ENCODE peak calls at places on chromosomes 7 and 10, in ten cellular contexts. One of them, this sample, is unnamed.

GRCh38 chr7:83861-84632 is 108.3 kb upstream of the FAM20C start:
- DNase-seq in naive thymus-derived CD4-positive, alpha-beta T cell: no peak
- DNase-seq in cardiac muscle cell: no peak
- DNase-seq in Peyer's patch: no peak
- DNase-seq in lung: no peak
- DNase-seq in aorta: no peak
- DNase-seq in CD4-positive, CD25-positive, alpha-beta regulatory T cell: no peak
- DNase-seq in body of pancreas: peak; percentile 4
- DNase-seq in CD4-positive, alpha-beta T cell: no peak
- DNase-seq in SK-N-MC: no peak
- DNase-seq in this sample: no peak

GRCh38 chr10:131649609-131650008 is 251.2 kb upstream of the PPP2R2D start:
- DNase-seq in aorta: no peak
- DNase-seq in CD4-positive, alpha-beta T cell: no peak
- DNase-seq in lung: no peak
- DNase-seq in cardiac muscle cell: no peak
- DNase-seq in body of pancreas: peak; percentile 53
- DNase-seq in Peyer's patch: no peak
- DNase-seq in CD4-positive, CD25-positive, alpha-beta regulatory T cell: no peak
- DNase-seq in naive thymus-derived CD4-positive, alpha-beta T cell: no peak
- DNase-seq in SK-N-MC: no peak
- DNase-seq in this sample: no peak

GRCh38 chr7:134444198-134444960 is 14.5 kb downstream of the AKR1B1 start:
- DNase-seq in cardiac muscle cell: no peak
- DNase-seq in SK-N-MC: no peak
- DNase-seq in body of pancreas: no peak
- DNase-seq in CD4-positive, alpha-beta T cell: no peak
- DNase-seq in lung: no peak
- DNase-seq in naive thymus-derived CD4-positive, alpha-beta T cell: no peak
- DNase-seq in Peyer's patch: no peak
- DNase-seq in CD4-positive, CD25-positive, alpha-beta regulatory T cell: no peak
- DNase-seq in aorta: no peak
- DNase-seq in this sample: no peak

GRCh38 chr10:126561499-126562208 is 108.8 kb downstream of the C10orf90 start:
- DNase-seq in CD4-positive, CD25-positive, alpha-beta regulatory T cell: no peak
- DNase-seq in SK-N-MC: no peak
- DNase-seq in body of pancreas: no peak
- DNase-seq in Peyer's patch: no peak
- DNase-seq in aorta: no peak
- DNase-seq in lung: no peak
- DNase-seq in naive thymus-derived CD4-positive, alpha-beta T cell: no peak
- DNase-seq in CD4-positive, alpha-beta T cell: no peak
- DNase-seq in cardiac muscle cell: peak; percentile 64
- DNase-seq in this sample: no peak

GRCh38 chr10:127874966-127875765 is 17.6 kb downstream of the CLRN3 start:
- DNase-seq in cardiac muscle cell: no peak
- DNase-seq in body of pancreas: no peak
- DNase-seq in SK-N-MC: no peak
- DNase-seq in CD4-positive, alpha-beta T cell: no peak
- DNase-seq in Peyer's patch: peak; percentile 8
- DNase-seq in CD4-positive, CD25-positive, alpha-beta regulatory T cell: no peak
- DNase-seq in aorta: no peak
- DNase-seq in naive thymus-derived CD4-positive, alpha-beta T cell: no peak
- DNase-seq in lung: no peak
- DNase-seq in this sample: no peak

GRCh38 chr7:148738737-148739535 is 40.2 kb downstream of the CUL1 start:
- DNase-seq in cardiac muscle cell: no peak
- DNase-seq in CD4-positive, CD25-positive, alpha-beta regulatory T cell: no peak
- DNase-seq in lung: no peak
- DNase-seq in body of pancreas: no peak
- DNase-seq in Peyer's patch: no peak
- DNase-seq in naive thymus-derived CD4-positive, alpha-beta T cell: no peak
- DNase-seq in CD4-positive, alpha-beta T cell: no peak
- DNase-seq in SK-N-MC: no peak
- DNase-seq in aorta: no peak
- DNase-seq in this sample: no peak

GRCh38 chr7:122802211-122802833 is 83.9 kb downstream of the CADPS2 start:
- DNase-seq in naive thymus-derived CD4-positive, alpha-beta T cell: no peak
- DNase-seq in aorta: no peak
- DNase-seq in Peyer's patch: no peak
- DNase-seq in CD4-positive, CD25-positive, alpha-beta regulatory T cell: no peak
- DNase-seq in cardiac muscle cell: no peak
- DNase-seq in SK-N-MC: peak; percentile 48
- DNase-seq in body of pancreas: peak; percentile 32
- DNase-seq in CD4-positive, alpha-beta T cell: no peak
- DNase-seq in lung: no peak
- DNase-seq in this sample: no peak

GRCh38 chr7:37216156-37216839 is 232.4 kb downstream of the ELMO1 start:
- DNase-seq in CD4-positive, CD25-positive, alpha-beta regulatory T cell: no peak
- DNase-seq in CD4-positive, alpha-beta T cell: no peak
- DNase-seq in Peyer's patch: no peak
- DNase-seq in aorta: no peak
- DNase-seq in SK-N-MC: no peak
- DNase-seq in lung: no peak
- DNase-seq in naive thymus-derived CD4-positive, alpha-beta T cell: no peak
- DNase-seq in cardiac muscle cell: no peak
- DNase-seq in body of pancreas: no peak
- DNase-seq in this sample: no peak

GRCh38 chr7:64876792-64877713 is 26.0 kb upstream of the ZNF273 start:
- DNase-seq in SK-N-MC: no peak
- DNase-seq in naive thymus-derived CD4-positive, alpha-beta T cell: peak; percentile 55
- DNase-seq in body of pancreas: peak; percentile 77
- DNase-seq in cardiac muscle cell: peak; percentile 76
- DNase-seq in aorta: peak; percentile 75
- DNase-seq in CD4-positive, alpha-beta T cell: peak; percentile 30
- DNase-seq in CD4-positive, CD25-positive, alpha-beta regulatory T cell: peak; percentile 34
- DNase-seq in lung: peak; percentile 61
- DNase-seq in Peyer's patch: no peak
- DNase-seq in this sample: peak; percentile 66

GRCh38 chr10:54800677-54801480 is at the start of gene PCDH15:
- DNase-seq in naive thymus-derived CD4-positive, alpha-beta T cell: no peak
- DNase-seq in Peyer's patch: no peak
- DNase-seq in CD4-positive, alpha-beta T cell: no peak
- DNase-seq in body of pancreas: peak; percentile 38
- DNase-seq in SK-N-MC: no peak
- DNase-seq in cardiac muscle cell: peak; percentile 72
- DNase-seq in lung: no peak
- DNase-seq in aorta: no peak
- DNase-seq in CD4-positive, CD25-positive, alpha-beta regulatory T cell: no peak
- DNase-seq in this sample: no peak

GRCh38 chr7:137081276-137081675 is 212.8 kb downstream of the CHRM2 start:
- DNase-seq in CD4-positive, alpha-beta T cell: no peak
- DNase-seq in CD4-positive, CD25-positive, alpha-beta regulatory T cell: no peak
- DNase-seq in aorta: no peak
- DNase-seq in body of pancreas: no peak
- DNase-seq in naive thymus-derived CD4-positive, alpha-beta T cell: no peak
- DNase-seq in cardiac muscle cell: no peak
- DNase-seq in SK-N-MC: no peak
- DNase-seq in Peyer's patch: no peak
- DNase-seq in lung: no peak
- DNase-seq in this sample: no peak

GRCh38 chr10:51014680-51015425 is 59.4 kb upstream of the PRKG1 start:
- DNase-seq in CD4-positive, CD25-positive, alpha-beta regulatory T cell: no peak
- DNase-seq in SK-N-MC: no peak
- DNase-seq in naive thymus-derived CD4-positive, alpha-beta T cell: no peak
- DNase-seq in cardiac muscle cell: no peak
- DNase-seq in lung: no peak
- DNase-seq in body of pancreas: no peak
- DNase-seq in Peyer's patch: no peak
- DNase-seq in aorta: no peak
- DNase-seq in CD4-positive, alpha-beta T cell: no peak
- DNase-seq in this sample: no peak
- H3K27ac ChIP-seq in CD4-positive, CD25-positive, alpha-beta regulatory T cell: no peak overlapping the region
- H3K27ac ChIP-seq in SK-N-MC: no peak overlapping the region
- H3K27ac ChIP-seq in naive thymus-derived CD4-positive, alpha-beta T cell: no peak overlapping the region
- H3K27ac ChIP-seq in cardiac muscle cell: no peak overlapping the region
- H3K27ac ChIP-seq in lung: no peak overlapping the region
- H3K27ac ChIP-seq in body of pancreas: no peak overlapping the region
- H3K27ac ChIP-seq in Peyer's patch: no peak overlapping the region
- H3K27ac ChIP-seq in aorta: no peak overlapping the region
- H3K27ac ChIP-seq in CD4-positive, alpha-beta T cell: no peak overlapping the region
- H3K27ac ChIP-seq in this sample: no peak overlapping the region

GRCh38 chr7:140876519-140877248 is 48.0 kb downstream of the BRAF start:
- DNase-seq in Peyer's patch: no peak
- DNase-seq in naive thymus-derived CD4-positive, alpha-beta T cell: no peak
- DNase-seq in CD4-positive, alpha-beta T cell: no peak
- DNase-seq in lung: no peak
- DNase-seq in cardiac muscle cell: no peak
- DNase-seq in aorta: no peak
- DNase-seq in body of pancreas: no peak
- DNase-seq in SK-N-MC: no peak
- DNase-seq in CD4-positive, CD25-positive, alpha-beta regulatory T cell: no peak
- DNase-seq in this sample: no peak
- H3K9me3 ChIP-seq in Peyer's patch: no peaks in the 10 kb centered on the region
- H3K9me3 ChIP-seq in naive thymus-derived CD4-positive, alpha-beta T cell: no peaks in the 10 kb centered on the region
- H3K9me3 ChIP-seq in CD4-positive, alpha-beta T cell: no peaks in the 10 kb centered on the region
- H3K9me3 ChIP-seq in lung: no peaks in the 10 kb centered on the region
- H3K9me3 ChIP-seq in cardiac muscle cell: no peaks in the 10 kb centered on the region
- H3K9me3 ChIP-seq in aorta: no peaks in the 10 kb centered on the region
- H3K9me3 ChIP-seq in body of pancreas: no peaks in the 10 kb centered on the region
- H3K9me3 ChIP-seq in SK-N-MC: no peaks in the 10 kb centered on the region
- H3K9me3 ChIP-seq in CD4-positive, CD25-positive, alpha-beta regulatory T cell: no peaks in the 10 kb centered on the region
- H3K9me3 ChIP-seq in this sample: no peaks in the 10 kb centered on the region

GRCh38 chr7:77944183-77945182 is 145.9 kb downstream of the PHTF2 start:
- DNase-seq in SK-N-MC: no peak
- DNase-seq in body of pancreas: no peak
- DNase-seq in cardiac muscle cell: no peak
- DNase-seq in CD4-positive, alpha-beta T cell: no peak
- DNase-seq in naive thymus-derived CD4-positive, alpha-beta T cell: no peak
- DNase-seq in Peyer's patch: no peak
- DNase-seq in lung: no peak
- DNase-seq in CD4-positive, CD25-positive, alpha-beta regulatory T cell: no peak
- DNase-seq in aorta: no peak
- DNase-seq in this sample: no peak
- H3K27ac ChIP-seq in SK-N-MC: no peak overlapping the region
- H3K27ac ChIP-seq in body of pancreas: no peak overlapping the region
- H3K27ac ChIP-seq in cardiac muscle cell: peak overlapping the region; percentile 32
- H3K27ac ChIP-seq in CD4-positive, alpha-beta T cell: no peak overlapping the region
- H3K27ac ChIP-seq in naive thymus-derived CD4-positive, alpha-beta T cell: no peak overlapping the region
- H3K27ac ChIP-seq in Peyer's patch: no peak overlapping the region
- H3K27ac ChIP-seq in lung: no peak overlapping the region
- H3K27ac ChIP-seq in CD4-positive, CD25-positive, alpha-beta regulatory T cell: no peak overlapping the region
- H3K27ac ChIP-seq in aorta: no peak overlapping the region
- H3K27ac ChIP-seq in this sample: no peak overlapping the region

GRCh38 chr7:155309021-155309338 is 11.3 kb downstream of the INSIG1 start:
- DNase-seq in SK-N-MC: no peak
- DNase-seq in Peyer's patch: no peak
- DNase-seq in lung: no peak
- DNase-seq in body of pancreas: no peak
- DNase-seq in cardiac muscle cell: no peak
- DNase-seq in CD4-positive, CD25-positive, alpha-beta regulatory T cell: no peak
- DNase-seq in CD4-positive, alpha-beta T cell: no peak
- DNase-seq in naive thymus-derived CD4-positive, alpha-beta T cell: no peak
- DNase-seq in aorta: no peak
- DNase-seq in this sample: no peak

GRCh38 chr7:155305251-155305904 is 7.7 kb downstream of the INSIG1 start:
- DNase-seq in Peyer's patch: no peak
- DNase-seq in SK-N-MC: no peak
- DNase-seq in naive thymus-derived CD4-positive, alpha-beta T cell: no peak
- DNase-seq in body of pancreas: no peak
- DNase-seq in CD4-positive, alpha-beta T cell: no peak
- DNase-seq in CD4-positive, CD25-positive, alpha-beta regulatory T cell: no peak
- DNase-seq in cardiac muscle cell: no peak
- DNase-seq in lung: no peak
- DNase-seq in aorta: no peak
- DNase-seq in this sample: no peak

GRCh38 chr7:155306677-155307470 is 9.2 kb downstream of the INSIG1 start:
- DNase-seq in aorta: no peak
- DNase-seq in naive thymus-derived CD4-positive, alpha-beta T cell: no peak
- DNase-seq in SK-N-MC: no peak
- DNase-seq in CD4-positive, alpha-beta T cell: no peak
- DNase-seq in lung: no peak
- DNase-seq in CD4-positive, CD25-positive, alpha-beta regulatory T cell: no peak
- DNase-seq in cardiac muscle cell: no peak
- DNase-seq in Peyer's patch: no peak
- DNase-seq in body of pancreas: peak; percentile 47
- DNase-seq in this sample: no peak

GRCh38 chr7:155310425-155311114 is 12.9 kb downstream of the INSIG1 start:
- DNase-seq in cardiac muscle cell: no peak
- DNase-seq in lung: no peak
- DNase-seq in aorta: no peak
- DNase-seq in naive thymus-derived CD4-positive, alpha-beta T cell: no peak
- DNase-seq in SK-N-MC: no peak
- DNase-seq in CD4-positive, CD25-positive, alpha-beta regulatory T cell: no peak
- DNase-seq in CD4-positive, alpha-beta T cell: no peak
- DNase-seq in body of pancreas: no peak
- DNase-seq in Peyer's patch: no peak
- DNase-seq in this sample: no peak

GRCh38 chr7:155308330-155309020 is 10.8 kb downstream of the INSIG1 start:
- DNase-seq in CD4-positive, alpha-beta T cell: no peak
- DNase-seq in SK-N-MC: no peak
- DNase-seq in cardiac muscle cell: no peak
- DNase-seq in naive thymus-derived CD4-positive, alpha-beta T cell: no peak
- DNase-seq in lung: peak; percentile 17
- DNase-seq in Peyer's patch: no peak
- DNase-seq in aorta: no peak
- DNase-seq in body of pancreas: no peak
- DNase-seq in CD4-positive, CD25-positive, alpha-beta regulatory T cell: no peak
- DNase-seq in this sample: no peak
- H3K9me3 ChIP-seq in CD4-positive, alpha-beta T cell: no peaks in the 10 kb centered on the region
- H3K9me3 ChIP-seq in SK-N-MC: no peaks in the 10 kb centered on the region
- H3K9me3 ChIP-seq in cardiac muscle cell: no peaks in the 10 kb centered on the region
- H3K9me3 ChIP-seq in naive thymus-derived CD4-positive, alpha-beta T cell: no peaks in the 10 kb centered on the region
- H3K9me3 ChIP-seq in lung: no peaks in the 10 kb centered on the region
- H3K9me3 ChIP-seq in Peyer's patch: no peaks in the 10 kb centered on the region
- H3K9me3 ChIP-seq in aorta: no peaks in the 10 kb centered on the region
- H3K9me3 ChIP-seq in body of pancreas: no peaks in the 10 kb centered on the region
- H3K9me3 ChIP-seq in CD4-positive, CD25-positive, alpha-beta regulatory T cell: no peaks in the 10 kb centered on the region
- H3K9me3 ChIP-seq in this sample: no peaks in the 10 kb centered on the region

GRCh38 chr10:37803269-37803668 is 54.1 kb downstream of the ZNF248 start:
- DNase-seq in SK-N-MC: no peak
- DNase-seq in CD4-positive, CD25-positive, alpha-beta regulatory T cell: no peak
- DNase-seq in aorta: no peak
- DNase-seq in naive thymus-derived CD4-positive, alpha-beta T cell: no peak
- DNase-seq in Peyer's patch: no peak
- DNase-seq in lung: no peak
- DNase-seq in cardiac muscle cell: no peak
- DNase-seq in CD4-positive, alpha-beta T cell: no peak
- DNase-seq in body of pancreas: no peak
- DNase-seq in this sample: no peak
- H3K27ac ChIP-seq in SK-N-MC: no peak overlapping the region
- H3K27ac ChIP-seq in CD4-positive, CD25-positive, alpha-beta regulatory T cell: no peak overlapping the region
- H3K27ac ChIP-seq in aorta: no peak overlapping the region
- H3K27ac ChIP-seq in naive thymus-derived CD4-positive, alpha-beta T cell: no peak overlapping the region
- H3K27ac ChIP-seq in Peyer's patch: no peak overlapping the region
- H3K27ac ChIP-seq in lung: no peak overlapping the region
- H3K27ac ChIP-seq in cardiac muscle cell: no peak overlapping the region
- H3K27ac ChIP-seq in CD4-positive, alpha-beta T cell: no peak overlapping the region
- H3K27ac ChIP-seq in body of pancreas: no peak overlapping the region
- H3K27ac ChIP-seq in this sample: no peak overlapping the region

This sample was measured in CD4-positive, alpha-beta memory T cell.